ENCODE peak calls at places on chromosomes 5 and 9, in nine cellular contexts. S is astrocyte of the spinal cord, M is WTC11, D is brain microvascular endothelial cell, P is cardiac fibroblast, U is SJSA1, J is hippocampal formation, A is mammary epithelial cell, B is fibroblast of lung. Q is an unnamed sample.

GRCh38 chr5:147417133-147417813 is 92.6 kb downstream of the DPYSL3 start:
- DNase-seq in S (peak), M (no peak), D (peak), P (peak), U (peak), J (no peak), A (peak), B (peak), Q (peak)

GRCh38 chr9:16031971-16032370 is 479.1 kb downstream of the CCDC171 start:
- DNase-seq in S (peak), M (no peak), D (no peak), P (no peak), U (no peak), J (no peak), A (peak), B (no peak), Q (no peak)

GRCh38 chr9:4262735-4263141 is 37.1 kb downstream of the GLIS3 start:
- DNase-seq in S (peak), M (no peak), D (peak), P (peak), U (peak), J (no peak), A (peak), B (peak), Q (peak)

GRCh38 chr5:62778327-62779009 is 199.8 kb downstream of the LRRC70 start:
- DNase-seq in S (no peak), M (no peak), D (no peak), P (no peak), U (no peak), J (no peak), A (no peak), B (no peak), Q (no peak)

GRCh38 chr5:19771174-19771835 is 216.7 kb downstream of the CDH18 start:
- DNase-seq in S (peak), M (no peak), D (no peak), P (peak), U (no peak), J (no peak), A (peak), B (peak), Q (no peak)

GRCh38 chr9:135551031-135551430 is 5.1 kb downstream of the OBP2A start:
- DNase-seq in S (no peak), M (no peak), D (no peak), P (no peak), U (no peak), J (no peak), A (no peak), B (no peak), Q (no peak)

GRCh38 chr9:127714916-127715442 is 484 bp downstream of the PTRH1 start:
- DNase-seq in S (no peak), M (no peak), D (no peak), P (no peak), U (no peak), J (no peak), A (peak), B (no peak), Q (no peak)

GRCh38 chr5:81450940-81451339 is 57.0 kb upstream of the ACOT12 start:
- DNase-seq in S (peak), M (no peak), D (no peak), P (peak), U (no peak), J (no peak), A (peak), B (no peak), Q (no peak)

GRCh38 chr5:141883184-141883947 is 5.2 kb upstream of the PCDH1 start:
- DNase-seq in S (no peak), M (peak), D (no peak), P (peak), U (peak), J (peak), A (peak), B (peak), Q (peak)

GRCh38 chr5:95822038-95822407 is 503 bp downstream of the GLRX start:
- DNase-seq in S (peak), M (peak), D (no peak), P (peak), U (no peak), J (peak), A (peak), B (peak), Q (peak)

GRCh38 chr9:7172445-7173115 is 414.8 kb downstream of the KDM4C start:
- DNase-seq in S (peak), M (no peak), D (no peak), P (peak), U (no peak), J (no peak), A (no peak), B (peak), Q (peak)

GRCh38 chr9:129436751-129437625 is 183.9 kb downstream of the C9orf50 start:
- DNase-seq in S (peak), M (peak), D (no peak), P (peak), U (peak), J (peak), A (peak), B (peak), Q (peak)

GRCh38 chr5:100777680-100778281 is 125.3 kb downstream of the ST8SIA4 start:
- DNase-seq in S (peak), M (no peak), D (peak), P (peak), U (peak), J (no peak), A (peak), B (peak), Q (peak)

GRCh38 chr5:82183828-82184227 is 94.3 kb downstream of the RPS23 start:
- DNase-seq in S (no peak), M (no peak), D (no peak), P (peak), U (no peak), J (no peak), A (peak), B (peak), Q (peak)

GRCh38 chr9:127388037-127388855 is 8.7 kb upstream of the SLC2A8 start:
- DNase-seq in S (peak), M (no peak), D (peak), P (peak), U (peak), J (no peak), A (peak), B (peak), Q (peak)

GRCh38 chr5:3105581-3105980 is 354.1 kb upstream of the IRX2 start:
- DNase-seq in S (no peak), M (no peak), D (no peak), P (no peak), U (no peak), J (no peak), A (no peak), B (no peak), Q (no peak)

GRCh38 chr9:128280084-128280622 is 4.1 kb downstream of the SWI5 start:
- DNase-seq in S (no peak), M (no peak), D (no peak), P (no peak), U (no peak), J (no peak), A (no peak), B (no peak), Q (no peak)

GRCh38 chr9:105148328-105149006 is 96.0 kb upstream of the SLC44A1 start:
- DNase-seq in S (no peak), M (peak), D (no peak), P (no peak), U (peak), J (no peak), A (no peak), B (no peak), Q (no peak)

GRCh38 chr9:110912701-110913291 is 125.5 kb downstream of the LPAR1 start:
- DNase-seq in S (no peak), M (no peak), D (no peak), P (peak), U (no peak), J (no peak), A (no peak), B (peak), Q (peak)

GRCh38 chr5:72511371-72512178 is 4.4 kb upstream of the ZNF366 start:
- DNase-seq in S (peak), M (no peak), D (peak), P (peak), U (peak), J (no peak), A (peak), B (no peak), Q (no peak)

GRCh38 chr5:172616136-172616535 is 24.9 kb upstream of the NEURL1B start:
- DNase-seq in S (no peak), M (no peak), D (no peak), P (no peak), U (no peak), J (no peak), A (no peak), B (no peak), Q (peak)

GRCh38 chr5:64210866-64211265 is 45.2 kb downstream of the RNF180 start:
- DNase-seq in S (peak), M (no peak), D (peak), P (peak), U (no peak), J (no peak), A (peak), B (peak), Q (peak)

GRCh38 chr9:27791311-27791710 is 218.0 kb upstream of the C9orf72 start:
- DNase-seq in S (peak), M (no peak), D (peak), P (peak), U (no peak), J (no peak), A (peak), B (no peak), Q (peak)

GRCh38 chr9:19946446-19947109 is 157.7 kb upstream of the SLC24A2 start:
- DNase-seq in S (peak), M (no peak), D (no peak), P (peak), U (no peak), J (no peak), A (peak), B (peak), Q (peak)

GRCh38 chr9:95755421-95755730 is 120.1 kb upstream of the ERCC6L2 start:
- DNase-seq in S (no peak), M (no peak), D (no peak), P (no peak), U (no peak), J (no peak), A (no peak), B (no peak), Q (no peak)

GRCh38 chr5:116378007-116378831 is 196.4 kb downstream of the SEMA6A start:
- DNase-seq in S (no peak), M (no peak), D (no peak), P (no peak), U (no peak), J (no peak), A (no peak), B (no peak), Q (no peak)

GRCh38 chr9:33159760-33160127 is 7.4 kb downstream of the B4GALT1 start:
- DNase-seq in S (peak), M (no peak), D (peak), P (peak), U (peak), J (peak), A (peak), B (peak), Q (peak)

GRCh38 chr5:175517824-175518450 is 39.6 kb downstream of the SFXN1 start:
- DNase-seq in S (peak), M (no peak), D (peak), P (peak), U (peak), J (no peak), A (peak), B (peak), Q (peak)

GRCh38 chr5:79878721-79879336 is 112.2 kb downstream of the MTX3 start:
- DNase-seq in S (no peak), M (peak), D (no peak), P (no peak), U (no peak), J (no peak), A (peak), B (no peak), Q (peak)

GRCh38 chr5:65034782-65035181 is 266.1 kb downstream of the CWC27 start:
- DNase-seq in S (no peak), M (peak), D (no peak), P (no peak), U (no peak), J (no peak), A (no peak), B (no peak), Q (no peak)

GRCh38 chr9:130845254-130845653 is 10.2 kb downstream of the ABL1 start:
- DNase-seq in S (no peak), M (no peak), D (no peak), P (peak), U (no peak), J (no peak), A (no peak), B (no peak), Q (peak)

GRCh38 chr9:4301971-4302427 is 2.1 kb upstream of the GLIS3 start:
- DNase-seq in S (peak), M (no peak), D (peak), P (peak), U (peak), J (no peak), A (peak), B (peak), Q (peak)

GRCh38 chr5:150214289-150214688 is 24.4 kb downstream of the SLC6A7 start:
- DNase-seq in S (peak), M (no peak), D (no peak), P (peak), U (no peak), J (no peak), A (no peak), B (no peak), Q (peak)

GRCh38 chr9:134144801-134145200 is 8.9 kb downstream of the WDR5 start:
- DNase-seq in S (no peak), M (no peak), D (no peak), P (no peak), U (no peak), J (no peak), A (no peak), B (no peak), Q (no peak)

GRCh38 chr5:54234304-54234938 is 76.0 kb downstream of the ARL15 start:
- DNase-seq in S (peak), M (no peak), D (no peak), P (peak), U (peak), J (no peak), A (peak), B (peak), Q (peak)

GRCh38 chr5:137254695-137255094 is 244.4 kb downstream of the SPOCK1 start:
- DNase-seq in S (no peak), M (no peak), D (no peak), P (no peak), U (no peak), J (peak), A (no peak), B (no peak), Q (peak)

GRCh38 chr9:134909511-134910105 is 8.1 kb downstream of the FCN1 start:
- DNase-seq in S (no peak), M (no peak), D (no peak), P (no peak), U (no peak), J (no peak), A (no peak), B (no peak), Q (no peak)